ENCODE peak calls at places on chromosomes 5 and 9, in five cellular contexts. U is PC-9, C is hepatocyte, O is GM23248, W is MM.1S. E is an unnamed sample.

GRCh38 chr5:131539251-131539650 is 95.8 kb downstream of the RAPGEF6 start:
- DNase-seq in W (no peak), U (no peak), O (no peak), C (no peak), E (no peak)

GRCh38 chr9:85425153-85425611 is 316.6 kb downstream of the AGTPBP1 start:
- DNase-seq in O (peak; percentile 67), W (peak; percentile 51), C (peak; percentile 83), U (peak; percentile 38), E (peak; percentile 12)

GRCh38 chr5:78536797-78537196 is 111.8 kb downstream of the LHFPL2 start:
- DNase-seq in W (no peak), U (no peak), C (no peak), O (no peak), E (no peak)

GRCh38 chr5:177447066-177447610 is 524 bp downstream of the PRR7 start:
- DNase-seq in O (peak; percentile 76), U (peak; percentile 67), C (peak; percentile 83), W (peak; percentile 66), E (no peak)

GRCh38 chr5:78993165-78993564 is 8.1 kb upstream of the ARSB start:
- DNase-seq in O (no peak), C (no peak), U (no peak), W (no peak), E (no peak)

GRCh38 chr9:12697719-12698118 is 4.5 kb downstream of the TYRP1 start:
- DNase-seq in O (peak; percentile 22), W (no peak), U (no peak), C (no peak), E (no peak)

GRCh38 chr9:100354121-100354800 is 1.5 kb upstream of the TEX10 start:
- DNase-seq in O (peak; percentile 3), W (no peak), U (no peak), C (no peak), E (no peak)

GRCh38 chr9:6959275-6960000 is 201.7 kb downstream of the KDM4C start:
- DNase-seq in W (no peak), O (no peak), C (peak; percentile 12), U (no peak), E (no peak)

GRCh38 chr5:78698218-78698751 is 49.7 kb upstream of the LHFPL2 start:
- DNase-seq in U (no peak), C (no peak), O (peak; percentile 46), W (no peak), E (no peak)

GRCh38 chr5:113608113-113608551 is 94.6 kb downstream of the YTHDC2 start:
- DNase-seq in W (peak; percentile 9), U (no peak), C (no peak), O (peak; percentile 21), E (no peak)

GRCh38 chr5:32312194-32312681 is 501 bp downstream of the MTMR12 start:
- DNase-seq in O (peak; percentile 89), U (peak; percentile 73), W (peak; percentile 56), C (peak; percentile 85), E (no peak)

GRCh38 chr5:61350535-61350934 is 18.5 kb downstream of the ZSWIM6 start:
- DNase-seq in W (no peak), O (no peak), U (no peak), C (no peak), E (no peak)

GRCh38 chr9:137278061-137278912 is 761 bp downstream of the TOR4A start:
- DNase-seq in W (no peak), O (peak; percentile 62), U (no peak), C (peak; percentile 38), E (no peak)

GRCh38 chr5:107359033-107359915 is 311.5 kb downstream of the EFNA5 start:
- DNase-seq in W (no peak), O (peak; percentile 17), U (no peak), C (no peak), E (peak; percentile 57)

GRCh38 chr9:135589596-135590485 is 28.3 kb downstream of the PAEP start:
- DNase-seq in W (no peak), O (no peak), C (no peak), U (no peak), E (no peak)

GRCh38 chr5:39696672-39697398 is 272.1 kb upstream of the DAB2 start:
- DNase-seq in O (no peak), W (no peak), C (no peak), U (no peak), E (no peak)

GRCh38 chr9:111233963-111234362 is 96.1 kb downstream of the OR2K2 start:
- DNase-seq in W (no peak), O (no peak), U (no peak), C (no peak), E (no peak)

GRCh38 chr5:53411388-53411787 is 69.0 kb upstream of the FST start:
- DNase-seq in U (no peak), O (no peak), C (no peak), W (no peak), E (no peak)

GRCh38 chr5:2744485-2744884 is 7.0 kb downstream of the IRX2 start:
- DNase-seq in O (peak; percentile 53), C (no peak), U (no peak), W (no peak), E (no peak)

GRCh38 chr5:81779125-81779934 is 28.4 kb upstream of the SSBP2 start:
- DNase-seq in U (peak; percentile 34), W (peak; percentile 51), O (peak; percentile 66), C (no peak), E (no peak)

GRCh38 chr9:116275418-116276295 is 122.1 kb downstream of the PAPPA start:
- DNase-seq in C (no peak), U (no peak), O (peak; percentile 58), W (no peak), E (peak; percentile 65)

GRCh38 chr9:91858670-91859030 is 91.4 kb downstream of the ROR2 start:
- DNase-seq in C (no peak), O (no peak), U (no peak), W (no peak), E (no peak)

GRCh38 chr5:151270599-151270998 is 17.6 kb downstream of the GM2A start:
- DNase-seq in C (peak; percentile 32), U (no peak), O (peak; percentile 30), W (no peak), E (no peak)

GRCh38 chr5:59146729-59147128 is 563.9 kb downstream of the RAB3C start:
- DNase-seq in C (no peak), U (no peak), O (no peak), W (no peak), E (no peak)

GRCh38 chr9:128555180-128555721 is 2.9 kb downstream of the SPTAN1 start:
- DNase-seq in W (no peak), O (peak; percentile 71), U (peak; percentile 35), C (peak; percentile 73), E (no peak)

GRCh38 chr5:138910546-138911185 is 35.5 kb upstream of the LRRTM2 start:
- DNase-seq in U (no peak), C (no peak), O (peak; percentile 22), W (no peak), E (no peak)

GRCh38 chr5:160133918-160134304 is 14.7 kb upstream of the PWWP2A start:
- DNase-seq in C (no peak), O (no peak), W (no peak), U (no peak), E (no peak)

GRCh38 chr5:67677422-67677970 is 480.9 kb upstream of the CD180 start:
- DNase-seq in C (no peak), U (peak; percentile 22), O (no peak), W (no peak), E (no peak)

GRCh38 chr9:11038956-11039355 is 426.2 kb upstream of the PTPRD start:
- DNase-seq in U (no peak), W (no peak), O (no peak), C (no peak), E (no peak)

GRCh38 chr5:96149546-96149945 is 187.9 kb upstream of the ELL2 start:
- DNase-seq in U (no peak), C (no peak), W (peak; percentile 45), O (peak; percentile 81), E (no peak)

GRCh38 chr9:121299467-121300282 is 31.7 kb downstream of the GSN start:
- DNase-seq in C (peak; percentile 61), W (no peak), O (peak; percentile 76), U (peak; percentile 62), E (no peak)

GRCh38 chr9:78029601-78030552 is 1.7 kb downstream of the GNAQ start:
- DNase-seq in C (peak; percentile 17), O (peak; percentile 48), U (peak; percentile 20), W (no peak), E (no peak)

GRCh38 chr5:151192626-151193025 is 31.3 kb downstream of the CCDC69 start:
- DNase-seq in O (no peak), W (no peak), C (no peak), U (no peak), E (no peak)

GRCh38 chr9:117448066-117448465 is 33.2 kb upstream of the ASTN2 start:
- DNase-seq in W (no peak), U (no peak), O (peak; percentile 20), C (no peak), E (peak; percentile 2)

GRCh38 chr9:127730799-127731410 is 4.2 kb downstream of the TOR2A start:
- DNase-seq in W (no peak), C (no peak), O (no peak), U (no peak), E (no peak)

GRCh38 chr5:533243-534005 is 9.2 kb upstream of the SLC9A3 start:
- DNase-seq in U (no peak), C (no peak), W (no peak), O (no peak), E (no peak)
- TF ChIP-seq EZH2 in U (no peak), C (no peak), W (no peak), O (no peak), E (no peak)

GRCh38 chr5:54882101-54882500 is 103.3 kb downstream of the ESM1 start:
- DNase-seq in C (no peak), O (no peak), W (no peak), U (no peak), E (no peak)

GRCh38 chr5:54884195-54884536 is 101.2 kb downstream of the ESM1 start:
- DNase-seq in W (no peak), O (no peak), U (no peak), C (no peak), E (no peak)

GRCh38 chr5:54882841-54883240 is 102.6 kb downstream of the ESM1 start:
- DNase-seq in U (no peak), O (no peak), W (no peak), C (no peak), E (no peak)

GRCh38 chr5:54885636-54886035 is 99.8 kb downstream of the ESM1 start:
- DNase-seq in U (no peak), W (no peak), O (no peak), C (no peak), E (no peak)

GRCh38 chr5:54883374-54884194 is 101.8 kb downstream of the ESM1 start:
- DNase-seq in O (peak; percentile 66), U (no peak), W (no peak), C (peak; percentile 79), E (no peak)
- TF ChIP-seq EZH2 in O (no peak), U (no peak), W (no peak), C (peak; percentile 84), E (no peak)

GRCh38 chr5:35331941-35332340 is 101.7 kb upstream of the PRLR start:
- DNase-seq in C (no peak), W (no peak), U (no peak), O (peak; percentile 55), E (no peak)
- TF ChIP-seq EZH2 in C (no peak), W (no peak), U (no peak), O (no peak), E (no peak)

DNA sequence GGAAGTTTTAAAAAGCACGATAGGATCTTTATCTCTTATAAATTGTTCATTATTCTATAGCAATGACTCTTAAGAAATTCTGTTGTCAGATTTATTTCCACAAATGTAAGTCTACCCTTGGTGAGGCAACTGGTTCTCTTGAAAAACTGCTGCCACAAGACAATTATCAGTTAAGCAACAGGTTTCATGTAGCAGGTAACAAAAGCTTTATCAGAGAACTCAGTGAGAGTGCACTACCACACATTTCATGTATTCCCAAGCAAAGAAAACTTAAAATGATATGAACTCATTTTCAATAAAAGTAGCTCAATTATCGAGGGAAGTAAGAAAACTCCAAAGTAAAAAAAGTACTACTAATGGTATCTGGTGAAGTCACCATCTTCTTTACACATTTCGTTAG is 9.4 kb downstream of the NR6A1 start:
- DNase-seq in C (no peak), U (no peak), O (no peak), W (no peak), E (no peak)
- TF ChIP-seq EZH2 in C (no peak), U (no peak), O (no peak), W (no peak), E (no peak)

E was measured in SK-N-MC.